ENCODE peak calls at places on chromosomes 5 and 9, in four cellular contexts. Z is body of pancreas; T is CD4-positive, alpha-beta T cell; Q is endothelial cell. B is an unnamed sample.

GRCh38 chr5:313806-314376 is 7.6 kb upstream of the AHRR start:
- DNase-seq in Z (no peak), T (no peak), Q (no peak), B (no peak)

GRCh38 chr9:81754245-81754644 is 64.9 kb upstream of the TLE1 start:
- DNase-seq in Q (no peak), T (no peak), Z (no peak), B (no peak)

GRCh38 chr5:62785588-62785987 is 207.0 kb downstream of the LRRC70 start:
- DNase-seq in Z (no peak), Q (no peak), T (no peak), B (no peak)

GRCh38 chr9:6355728-6356127 is 27.6 kb downstream of the TPD52L3 start:
- DNase-seq in T (no peak), Q (no peak), Z (no peak), B (no peak)

GRCh38 chr9:124420991-124421543 is 5.8 kb upstream of the PSMB7 start:
- DNase-seq in Z (no peak), T (no peak), Q (no peak), B (no peak)

GRCh38 chr9:133168432-133168831 is 4.7 kb upstream of the GBGT1 start:
- DNase-seq in Z (no peak), T (no peak), Q (no peak), B (no peak)

GRCh38 chr5:102853680-102854079 is 98.6 kb downstream of the PAM start:
- DNase-seq in Q (no peak), Z (no peak), T (no peak), B (no peak)

GRCh38 chr5:96931605-96932004 is 4.3 kb upstream of the LNPEP start:
- DNase-seq in Q (no peak), Z (no peak), T (no peak), B (no peak)

GRCh38 chr5:164746723-164747122 is 1241.3 kb downstream of the MAT2B start:
- DNase-seq in Q (no peak), T (no peak), Z (no peak), B (no peak)

GRCh38 chr5:89769975-89770374 is 639.6 kb downstream of the CETN3 start:
- DNase-seq in T (no peak), Z (no peak), Q (no peak), B (no peak)

GRCh38 chr5:142432369-142432863 is 107.6 kb upstream of the SPRY4 start:
- DNase-seq in Z (peak), T (peak), Q (no peak), B (no peak)

GRCh38 chr5:9787813-9788600 is 157.9 kb upstream of the TAS2R1 start:
- DNase-seq in T (no peak), Q (no peak), Z (no peak), B (no peak)

GRCh38 chr9:76269789-76270188 is 124.4 kb downstream of the RFK start:
- DNase-seq in Z (no peak), T (no peak), Q (no peak), B (no peak)

GRCh38 chr9:98288876-98289275 is 33.4 kb upstream of the TBC1D2 start:
- DNase-seq in Z (no peak), Q (no peak), T (no peak), B (no peak)

GRCh38 chr5:51986733-51987132 is 603.5 kb downstream of the ISL1 start:
- DNase-seq in Z (no peak), T (no peak), Q (no peak), B (no peak)

GRCh38 chr9:12276451-12276850 is 416.7 kb upstream of the TYRP1 start:
- DNase-seq in Z (no peak), T (no peak), Q (no peak), B (no peak)

GRCh38 chr5:146025108-146025507 is 80.3 kb downstream of the PLAC8L1 start:
- DNase-seq in Z (no peak), T (no peak), Q (no peak), B (no peak)

GRCh38 chr9:81391457-81391825 is 297.9 kb downstream of the TLE1 start:
- DNase-seq in Q (no peak), Z (no peak), T (no peak), B (no peak)

GRCh38 chr5:17150498-17150897 is 66.9 kb upstream of the BASP1 start:
- DNase-seq in Z (no peak), Q (no peak), T (no peak), B (no peak)

GRCh38 chr9:108142504-108143201 is 653.1 kb upstream of the KLF4 start:
- DNase-seq in Q (peak), Z (peak), T (no peak), B (no peak)

GRCh38 chr9:104993291-104993963 is 65.5 kb upstream of the ABCA1 start:
- DNase-seq in T (no peak), Z (peak), Q (peak), B (peak)

GRCh38 chr5:55969956-55970355 is 24.8 kb downstream of the IL6ST start:
- DNase-seq in Z (no peak), T (no peak), Q (no peak), B (no peak)

GRCh38 chr9:10250200-10250599 is 362.6 kb downstream of the PTPRD start:
- DNase-seq in T (no peak), Z (no peak), Q (no peak), B (no peak)

GRCh38 chr5:60447488-60447920 is 252.5 kb downstream of the DEPDC1B start:
- DNase-seq in Q (no peak), Z (no peak), T (no peak), B (no peak)

GRCh38 chr9:107020040-107020530 is 157.1 kb downstream of the ZNF462 start:
- DNase-seq in Q (no peak), T (no peak), Z (peak), B (no peak)

GRCh38 chr9:106376689-106377088 is 486.3 kb upstream of the ZNF462 start:
- DNase-seq in Q (no peak), T (no peak), Z (no peak), B (no peak)

GRCh38 chr5:142289708-142290573 is 34.9 kb downstream of the SPRY4 start:
- DNase-seq in Q (no peak), Z (no peak), T (no peak), B (no peak)

GRCh38 chr9:14987858-14988257 is 77.6 kb upstream of the FREM1 start:
- DNase-seq in Q (no peak), T (no peak), Z (no peak), B (no peak)

GRCh38 chr5:55036477-55036876 is 12.4 kb downstream of the GZMK start:
- DNase-seq in Z (no peak), T (no peak), Q (no peak), B (no peak)

GRCh38 chr9:134203224-134203623 is 38.9 kb upstream of the RNU6ATAC start:
- DNase-seq in Z (no peak), T (no peak), Q (no peak), B (no peak)

DNA sequence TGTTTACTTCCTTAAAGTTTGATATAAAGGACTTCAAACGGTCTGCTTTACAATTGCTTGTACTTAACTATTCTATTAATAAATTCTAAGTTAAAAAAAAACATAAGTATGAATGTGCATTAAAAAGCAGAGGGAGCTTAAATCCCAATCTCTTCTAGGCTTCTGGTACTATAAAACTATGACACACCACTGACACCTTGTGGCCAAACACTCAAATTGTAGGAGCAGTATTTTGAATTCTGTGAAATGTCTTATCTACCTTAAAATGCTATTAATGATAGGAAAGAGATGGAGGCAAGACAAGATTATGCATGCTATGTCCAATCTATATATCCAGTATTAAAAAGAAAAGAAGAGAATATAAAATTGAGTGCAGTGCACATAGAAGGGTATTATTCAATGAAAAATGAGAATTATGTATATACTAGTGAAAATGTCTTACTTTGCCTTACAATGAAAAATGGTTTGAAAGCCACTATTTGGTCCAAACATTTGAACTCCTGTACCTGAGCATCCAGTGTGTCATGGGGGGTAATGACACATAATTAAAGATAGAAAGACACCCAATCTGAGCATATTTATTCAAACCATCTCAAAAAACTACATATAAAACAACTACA is 87.6 kb downstream of the ERP44 start:
- DNase-seq in Q (peak), Z (peak), T (no peak), B (no peak)
- TF ChIP-seq CTCF in Q (peak), Z (peak), T (peak), B (peak)

DNA sequence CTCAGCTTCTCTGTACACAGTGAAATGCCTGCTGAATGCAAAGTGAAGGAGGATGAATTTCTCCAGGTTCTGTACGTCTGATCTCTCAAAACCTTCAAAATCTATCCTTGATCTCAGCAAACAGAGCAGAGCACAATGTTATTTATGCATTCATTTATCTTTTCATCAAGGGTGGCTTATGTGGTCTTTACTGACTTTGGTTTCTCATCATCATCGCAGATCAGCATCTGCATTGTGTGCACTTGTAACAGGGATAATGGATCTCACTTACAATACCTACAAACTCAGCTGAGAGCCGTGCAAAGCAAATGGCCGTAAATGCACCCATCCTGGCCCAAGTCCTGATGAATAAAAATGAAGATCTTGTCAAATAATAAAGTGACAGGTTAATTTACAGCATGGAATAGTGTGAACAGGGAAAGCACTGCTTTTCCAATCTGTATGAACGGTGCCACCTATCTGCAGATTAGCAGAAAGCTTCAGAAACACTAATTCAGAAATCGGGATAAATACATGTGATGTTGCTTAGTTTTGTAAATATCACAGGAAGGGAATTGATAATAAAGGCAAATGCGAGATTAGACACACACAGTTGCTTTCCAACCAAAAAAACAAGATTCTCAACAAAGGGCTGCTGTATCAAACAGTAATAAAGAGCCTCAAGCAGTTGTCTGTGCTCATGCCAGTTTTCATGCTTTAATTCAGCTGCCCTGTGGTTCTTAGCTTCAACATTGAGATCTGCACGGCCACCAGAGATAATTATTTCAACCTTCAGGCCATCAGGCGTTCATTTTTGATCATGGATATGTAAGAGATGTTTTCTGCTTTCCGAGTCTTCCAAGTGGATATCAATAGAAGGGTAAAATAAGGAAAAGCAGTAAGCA is 153.3 kb upstream of the POU5F2 start:
- DNase-seq in T (no peak), Z (no peak), Q (no peak), B (no peak)
- TF ChIP-seq CTCF in T (no peak), Z (peak), Q (no peak), B (peak)

GRCh38 chr9:131276891-131277672 is 772 bp upstream of the FAM78A start:
- DNase-seq in Q (no peak), T (peak), Z (no peak), B (no peak)
- TF ChIP-seq CTCF in Q (no peak), T (peak), Z (no peak), B (no peak)

GRCh38 chr5:22889714-22890113 is 36.6 kb upstream of the CDH12 start:
- DNase-seq in Q (no peak), Z (no peak), T (no peak), B (no peak)
- TF ChIP-seq CTCF in Q (no peak), Z (no peak), T (no peak), B (peak)